ENCODE peak calls at places on chromosomes 4 and X, in eight cellular contexts. T is ovary; A is OCI-LY7; O is right atrium auricular region; B is CD4-positive, alpha-beta T cell; Y is GM23338; Q is esophagus squamous epithelium; P is cardiac muscle cell. U is an unnamed sample.

GRCh38 chrX:119682019-119682989 is 10.7 kb downstream of the SEPTIN6 start:
- DNase-seq in Q (no peak), A (peak; percentile 63), T (no peak), O (no peak), B (no peak), Y (no peak), P (no peak), U (peak; percentile 74)

GRCh38 chr4:75169020-75169814 is 236.3 kb downstream of the PARM1 start:
- DNase-seq in Y (peak; percentile 36), Q (no peak), P (no peak), O (no peak), T (no peak), B (no peak), A (no peak), U (no peak)

GRCh38 chr4:85672116-85672515 is 197.2 kb downstream of the ARHGAP24 start:
- DNase-seq in T (no peak), B (no peak), Q (no peak), A (peak; percentile 12), P (no peak), O (no peak), Y (no peak), U (no peak)

GRCh38 chr4:66564901-66565648 is 894.8 kb upstream of the EPHA5 start:
- DNase-seq in B (no peak), P (peak; percentile 86), Y (no peak), O (no peak), Q (no peak), T (no peak), A (no peak), U (no peak)

GRCh38 chrX:153565996-153566580 is 32.9 kb downstream of the CCNQ start:
- DNase-seq in Q (no peak), P (no peak), T (no peak), O (no peak), A (no peak), Y (peak; percentile 26), B (no peak), U (no peak)

GRCh38 chrX:154799554-154800348 is 5.5 kb downstream of the MPP1 start:
- DNase-seq in T (no peak), O (no peak), Y (no peak), P (peak; percentile 64), A (no peak), B (no peak), Q (no peak), U (peak; percentile 75)

GRCh38 chr4:185394568-185395254 is 1.0 kb downstream of the LRP2BP start:
- DNase-seq in O (no peak), Y (no peak), T (no peak), B (no peak), Q (no peak), A (peak; percentile 20), P (no peak), U (no peak)

GRCh38 chr4:157389751-157390150 is 169.2 kb downstream of the GRIA2 start:
- DNase-seq in B (no peak), A (no peak), O (no peak), T (no peak), Y (no peak), P (no peak), Q (no peak), U (no peak)

GRCh38 chrX:34288782-34289181 is 156.7 kb upstream of the FAM47A start:
- DNase-seq in Q (no peak), A (no peak), T (no peak), Y (no peak), P (no peak), B (no peak), O (no peak), U (no peak)

GRCh38 chr4:25993564-25994185 is 79.7 kb downstream of the SMIM20 start:
- DNase-seq in B (no peak), O (no peak), Q (no peak), Y (peak; percentile 97), P (peak; percentile 21), A (peak; percentile 65), T (no peak), U (peak; percentile 15)

GRCh38 chr4:26051278-26051677 is 137.3 kb downstream of the SMIM20 start:
- DNase-seq in Q (no peak), P (peak; percentile 67), O (no peak), B (no peak), A (no peak), T (no peak), Y (no peak), U (no peak)

GRCh38 chr4:3514806-3515421 is 17.3 kb downstream of the LRPAP1 start:
- DNase-seq in A (no peak), Q (no peak), B (no peak), O (no peak), T (no peak), Y (peak; percentile 64), P (no peak), U (no peak)

GRCh38 chr4:87032884-87033533 is 98.2 kb downstream of the AFF1 start:
- DNase-seq in A (no peak), B (no peak), Y (no peak), O (no peak), Q (no peak), P (peak; percentile 94), T (no peak), U (no peak)

GRCh38 chr4:78938868-78939666 is at the start of gene PAQR3:
- DNase-seq in P (peak; percentile 89), O (peak; percentile 73), T (peak; percentile 88), A (peak; percentile 92), Y (peak; percentile 90), B (peak; percentile 88), Q (peak; percentile 17), U (peak; percentile 85)

GRCh38 chrX:78123190-78123589 is 16.3 kb downstream of the TAF9B start:
- DNase-seq in Y (no peak), B (no peak), T (no peak), P (no peak), O (no peak), A (no peak), Q (no peak), U (no peak)

GRCh38 chrX:138777230-138777629 is 65.7 kb upstream of the FGF13 start:
- DNase-seq in T (no peak), B (no peak), Y (peak; percentile 36), O (no peak), A (no peak), Q (no peak), P (no peak), U (no peak)

GRCh38 chrX:140022482-140022881 is 57.2 kb upstream of the CXorf66 start:
- DNase-seq in Y (no peak), O (no peak), P (no peak), Q (no peak), T (no peak), A (no peak), B (no peak), U (no peak)

GRCh38 chr4:15753786-15754185 is 24.3 kb upstream of the CD38 start:
- DNase-seq in T (no peak), O (no peak), A (no peak), P (peak; percentile 61), Y (no peak), Q (no peak), B (no peak), U (peak; percentile 67)

GRCh38 chrX:51459125-51459524 is 37.3 kb downstream of the NUDT11 start:
- DNase-seq in T (no peak), O (no peak), Y (peak; percentile 59), A (peak; percentile 54), Q (no peak), B (no peak), P (peak; percentile 36), U (peak; percentile 11)

DNA sequence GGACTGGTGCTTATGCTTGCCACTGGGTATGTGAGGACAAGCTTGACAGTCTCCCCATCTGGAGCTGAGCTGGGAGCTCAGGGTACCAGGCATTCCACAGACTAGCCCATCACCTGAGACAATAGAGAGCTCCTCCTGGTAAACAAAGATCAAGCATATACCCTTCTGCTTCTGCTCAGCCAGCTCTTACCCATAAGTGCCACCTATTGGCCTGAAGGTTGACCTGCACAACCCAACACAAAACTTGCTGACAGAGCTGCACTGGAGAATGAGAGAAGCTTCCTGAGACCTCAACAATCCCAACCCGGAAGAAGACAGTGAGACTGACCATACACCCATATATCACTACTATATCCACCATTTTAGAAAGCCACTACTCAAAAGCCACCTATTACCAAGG is 1049.2 kb upstream of the INTU start:
- DNase-seq in P (peak; percentile 21), B (no peak), Y (peak; percentile 64), A (no peak), O (no peak), T (no peak), Q (no peak), U (no peak)
- TF ChIP-seq CTCF in P (peak; percentile 28), B (no peak), Y (peak; percentile 56), A (peak; percentile 20), O (no peak), T (no peak), Q (no peak), U (no peak)

GRCh38 chrX:131975851-131976250 is 47.3 kb upstream of the STK26 start:
- DNase-seq in O (no peak), T (no peak), B (no peak), P (peak; percentile 5), Y (no peak), Q (no peak), A (no peak), U (no peak)

GRCh38 chrX:131977619-131978018 is 45.5 kb upstream of the STK26 start:
- DNase-seq in Q (no peak), A (no peak), O (no peak), Y (no peak), P (peak; percentile 8), B (no peak), T (no peak), U (no peak)

DNA sequence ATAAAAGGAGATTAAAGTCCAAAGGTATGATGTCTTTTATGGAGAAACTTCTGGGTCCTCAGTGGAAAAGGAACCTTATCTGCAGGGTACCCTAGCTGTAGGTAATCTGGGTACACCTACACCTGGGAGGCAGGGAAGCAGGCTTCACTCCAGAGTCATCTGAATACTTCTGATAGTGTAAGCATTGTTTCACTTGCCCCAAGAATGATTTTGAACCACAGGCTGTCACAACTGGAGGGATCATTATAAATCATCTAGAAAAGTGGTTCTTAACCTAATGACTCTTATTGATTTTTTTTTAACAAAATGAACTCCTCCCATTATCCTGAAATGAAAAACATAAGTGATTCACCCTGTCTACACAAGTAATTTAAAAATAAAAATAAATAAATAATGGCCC is 44.0 kb upstream of the STK26 start:
- DNase-seq in B (no peak), O (no peak), Q (no peak), A (no peak), T (no peak), Y (no peak), P (no peak), U (no peak)
- H3K27ac ChIP-seq in B (no peak overlapping the region), O (no peak overlapping the region), Q (no peak overlapping the region), A (no peak overlapping the region), T (no peak overlapping the region), Y (no peak overlapping the region), P (no peak overlapping the region), U (no peak overlapping the region)

DNA sequence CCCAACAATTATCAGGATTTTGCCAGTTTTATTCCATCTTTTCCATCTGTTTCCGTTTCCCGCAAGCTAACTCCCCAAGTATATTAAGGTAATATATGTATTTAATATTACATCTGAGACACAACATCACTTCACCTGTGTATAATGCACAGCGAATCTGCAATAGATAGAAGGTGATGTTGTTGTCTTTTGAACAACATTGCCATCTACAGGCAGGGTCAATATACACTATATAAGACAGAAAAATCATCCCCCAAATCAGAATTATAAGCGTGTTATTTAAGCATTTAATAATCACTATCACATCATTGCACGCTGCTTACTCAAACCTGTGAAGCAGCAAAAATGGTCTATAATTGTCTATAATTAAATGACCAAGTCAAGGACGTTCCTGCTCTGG is 1115.5 kb downstream of the NLGN4X start:
- DNase-seq in P (no peak), Y (peak; percentile 31), Q (no peak), T (no peak), A (peak; percentile 52), O (no peak), B (no peak), U (no peak)
- TF ChIP-seq CTCF in P (no peak), Y (peak; percentile 55), Q (peak; percentile 31), T (no peak), A (peak; percentile 76), O (peak; percentile 22), B (no peak), U (peak; percentile 55)

GRCh38 chrX:80576267-80576666 is 156.0 kb downstream of the TENT5D start:
- DNase-seq in Y (no peak), A (no peak), Q (no peak), P (no peak), O (no peak), B (no peak), T (no peak), U (no peak)
- H3K27ac ChIP-seq in Y (no peak overlapping the region), A (no peak overlapping the region), Q (no peak overlapping the region), P (no peak overlapping the region), O (no peak overlapping the region), B (no peak overlapping the region), T (no peak overlapping the region), U (no peak overlapping the region)